ENCODE peak calls at places on chromosomes 3 and 15, in nine cellular contexts. One of them, this sample, is unnamed.
A peak's percentile ranks its signal among the peaks of the same experiment; 100 is the strongest.

GRCh38 chr3:67531149-67532101 is 123.0 kb downstream of the SUCLG2 start:
- DNase-seq in uterus: no peak
- DNase-seq in heart left ventricle: no peak
- DNase-seq in adrenal gland: no peak
- DNase-seq in esophagus squamous epithelium: no peak
- DNase-seq in A549: no peak
- DNase-seq in ovary: no peak
- DNase-seq in Peyer's patch: no peak
- DNase-seq in sigmoid colon: no peak
- DNase-seq in this sample: no peak

GRCh38 chr15:90529369-90530249 is at the start of gene CRTC3:
- DNase-seq in adrenal gland: peak; percentile 41
- DNase-seq in ovary: peak; percentile 56
- DNase-seq in A549: peak; percentile 68
- DNase-seq in heart left ventricle: peak; percentile 75
- DNase-seq in esophagus squamous epithelium: no peak
- DNase-seq in Peyer's patch: peak; percentile 77
- DNase-seq in uterus: peak; percentile 63
- DNase-seq in sigmoid colon: peak; percentile 72
- DNase-seq in this sample: peak; percentile 20

GRCh38 chr3:136632625-136633081 is 119.5 kb downstream of the STAG1 start:
- DNase-seq in sigmoid colon: no peak
- DNase-seq in heart left ventricle: no peak
- DNase-seq in adrenal gland: no peak
- DNase-seq in uterus: no peak
- DNase-seq in ovary: no peak
- DNase-seq in esophagus squamous epithelium: no peak
- DNase-seq in A549: peak; percentile 23
- DNase-seq in Peyer's patch: no peak
- DNase-seq in this sample: no peak

GRCh38 chr3:42442640-42443039 is 32.2 kb upstream of the LYZL4 start:
- DNase-seq in Peyer's patch: no peak
- DNase-seq in sigmoid colon: no peak
- DNase-seq in uterus: no peak
- DNase-seq in ovary: no peak
- DNase-seq in esophagus squamous epithelium: no peak
- DNase-seq in A549: no peak
- DNase-seq in adrenal gland: no peak
- DNase-seq in heart left ventricle: no peak
- DNase-seq in this sample: no peak

GRCh38 chr15:101176625-101177024 is 75.2 kb downstream of the CHSY1 start:
- DNase-seq in ovary: no peak
- DNase-seq in Peyer's patch: no peak
- DNase-seq in uterus: no peak
- DNase-seq in sigmoid colon: no peak
- DNase-seq in A549: peak; percentile 27
- DNase-seq in heart left ventricle: no peak
- DNase-seq in adrenal gland: peak; percentile 39
- DNase-seq in esophagus squamous epithelium: no peak
- DNase-seq in this sample: no peak

GRCh38 chr15:76309561-76310330 is 1.5 kb downstream of the ETFA start:
- DNase-seq in esophagus squamous epithelium: no peak
- DNase-seq in A549: no peak
- DNase-seq in uterus: no peak
- DNase-seq in adrenal gland: no peak
- DNase-seq in sigmoid colon: no peak
- DNase-seq in ovary: no peak
- DNase-seq in Peyer's patch: no peak
- DNase-seq in heart left ventricle: no peak
- DNase-seq in this sample: no peak

GRCh38 chr3:45123841-45124269 is 22.3 kb downstream of the CDCP1 start:
- DNase-seq in heart left ventricle: no peak
- DNase-seq in uterus: peak; percentile 51
- DNase-seq in esophagus squamous epithelium: no peak
- DNase-seq in sigmoid colon: no peak
- DNase-seq in ovary: no peak
- DNase-seq in adrenal gland: no peak
- DNase-seq in A549: peak; percentile 70
- DNase-seq in Peyer's patch: no peak
- DNase-seq in this sample: no peak

GRCh38 chr15:55789066-55789660 is 46.2 kb upstream of the PRTG start:
- DNase-seq in heart left ventricle: no peak
- DNase-seq in ovary: no peak
- DNase-seq in sigmoid colon: no peak
- DNase-seq in adrenal gland: peak; percentile 23
- DNase-seq in A549: peak; percentile 56
- DNase-seq in esophagus squamous epithelium: no peak
- DNase-seq in uterus: no peak
- DNase-seq in Peyer's patch: no peak
- DNase-seq in this sample: no peak

GRCh38 chr3:153138267-153139210 is 23.5 kb upstream of the RAP2B start:
- DNase-seq in A549: peak; percentile 95
- DNase-seq in uterus: peak; percentile 29
- DNase-seq in sigmoid colon: peak; percentile 72
- DNase-seq in Peyer's patch: peak; percentile 75
- DNase-seq in esophagus squamous epithelium: no peak
- DNase-seq in adrenal gland: peak; percentile 70
- DNase-seq in heart left ventricle: peak; percentile 27
- DNase-seq in ovary: no peak
- DNase-seq in this sample: peak; percentile 90

GRCh38 chr15:75054172-75054897 is 30.9 kb downstream of the PPCDC start:
- DNase-seq in esophagus squamous epithelium: no peak
- DNase-seq in adrenal gland: no peak
- DNase-seq in Peyer's patch: peak; percentile 7
- DNase-seq in ovary: no peak
- DNase-seq in uterus: no peak
- DNase-seq in heart left ventricle: no peak
- DNase-seq in A549: no peak
- DNase-seq in sigmoid colon: no peak
- DNase-seq in this sample: no peak

GRCh38 chr15:47834093-47834492 is 116.8 kb downstream of the SEMA6D start:
- DNase-seq in ovary: no peak
- DNase-seq in A549: no peak
- DNase-seq in uterus: no peak
- DNase-seq in heart left ventricle: no peak
- DNase-seq in Peyer's patch: no peak
- DNase-seq in esophagus squamous epithelium: no peak
- DNase-seq in sigmoid colon: no peak
- DNase-seq in adrenal gland: no peak
- DNase-seq in this sample: no peak

GRCh38 chr3:96236499-96236898 is 577.9 kb upstream of the EPHA6 start:
- DNase-seq in esophagus squamous epithelium: no peak
- DNase-seq in A549: no peak
- DNase-seq in heart left ventricle: no peak
- DNase-seq in Peyer's patch: no peak
- DNase-seq in uterus: no peak
- DNase-seq in sigmoid colon: no peak
- DNase-seq in adrenal gland: no peak
- DNase-seq in ovary: no peak
- DNase-seq in this sample: no peak

GRCh38 chr3:10242182-10243065 is 5.8 kb upstream of the TATDN2 start:
- DNase-seq in ovary: no peak
- DNase-seq in A549: no peak
- DNase-seq in sigmoid colon: peak; percentile 60
- DNase-seq in Peyer's patch: no peak
- DNase-seq in heart left ventricle: peak; percentile 37
- DNase-seq in uterus: no peak
- DNase-seq in esophagus squamous epithelium: no peak
- DNase-seq in adrenal gland: peak; percentile 41
- DNase-seq in this sample: no peak
- TF ChIP-seq POLR2A in ovary: no peak
- TF ChIP-seq POLR2A in A549: no peak
- TF ChIP-seq POLR2A in sigmoid colon: no peak
- TF ChIP-seq POLR2A in Peyer's patch: no peak
- TF ChIP-seq POLR2A in heart left ventricle: no peak
- TF ChIP-seq POLR2A in uterus: no peak
- TF ChIP-seq POLR2A in esophagus squamous epithelium: no peak
- TF ChIP-seq POLR2A in adrenal gland: no peak
- TF ChIP-seq POLR2A in this sample: no peak

GRCh38 chr3:16377847-16378302 is 112.9 kb downstream of the OXNAD1 start:
- DNase-seq in heart left ventricle: no peak
- DNase-seq in uterus: no peak
- DNase-seq in adrenal gland: no peak
- DNase-seq in ovary: no peak
- DNase-seq in Peyer's patch: no peak
- DNase-seq in esophagus squamous epithelium: no peak
- DNase-seq in A549: no peak
- DNase-seq in sigmoid colon: no peak
- DNase-seq in this sample: no peak

GRCh38 chr3:16379838-16380237 is 114.8 kb downstream of the OXNAD1 start:
- DNase-seq in esophagus squamous epithelium: no peak
- DNase-seq in uterus: no peak
- DNase-seq in sigmoid colon: no peak
- DNase-seq in adrenal gland: no peak
- DNase-seq in A549: no peak
- DNase-seq in ovary: no peak
- DNase-seq in heart left ventricle: no peak
- DNase-seq in Peyer's patch: no peak
- DNase-seq in this sample: no peak

GRCh38 chr3:16380421-16380820 is 115.4 kb downstream of the OXNAD1 start:
- DNase-seq in uterus: no peak
- DNase-seq in Peyer's patch: no peak
- DNase-seq in ovary: no peak
- DNase-seq in heart left ventricle: no peak
- DNase-seq in adrenal gland: no peak
- DNase-seq in sigmoid colon: no peak
- DNase-seq in A549: no peak
- DNase-seq in esophagus squamous epithelium: no peak
- DNase-seq in this sample: no peak

GRCh38 chr3:16378415-16378814 is 113.4 kb downstream of the OXNAD1 start:
- DNase-seq in Peyer's patch: no peak
- DNase-seq in A549: no peak
- DNase-seq in sigmoid colon: no peak
- DNase-seq in heart left ventricle: no peak
- DNase-seq in ovary: no peak
- DNase-seq in adrenal gland: no peak
- DNase-seq in uterus: no peak
- DNase-seq in esophagus squamous epithelium: no peak
- DNase-seq in this sample: no peak

GRCh38 chr3:16378920-16379319 is 113.9 kb downstream of the OXNAD1 start:
- DNase-seq in A549: no peak
- DNase-seq in heart left ventricle: no peak
- DNase-seq in adrenal gland: no peak
- DNase-seq in ovary: no peak
- DNase-seq in esophagus squamous epithelium: no peak
- DNase-seq in uterus: no peak
- DNase-seq in Peyer's patch: no peak
- DNase-seq in sigmoid colon: no peak
- DNase-seq in this sample: no peak
- H3K27ac ChIP-seq in A549: no peak overlapping the region
- H3K27ac ChIP-seq in heart left ventricle: no peak overlapping the region
- H3K27ac ChIP-seq in adrenal gland: no peak overlapping the region
- H3K27ac ChIP-seq in ovary: no peak overlapping the region
- H3K27ac ChIP-seq in esophagus squamous epithelium: no peak overlapping the region
- H3K27ac ChIP-seq in uterus: no peak overlapping the region
- H3K27ac ChIP-seq in Peyer's patch: peak overlapping the region; percentile 44
- H3K27ac ChIP-seq in sigmoid colon: no peak overlapping the region
- H3K27ac ChIP-seq in this sample: no peak overlapping the region

DNA sequence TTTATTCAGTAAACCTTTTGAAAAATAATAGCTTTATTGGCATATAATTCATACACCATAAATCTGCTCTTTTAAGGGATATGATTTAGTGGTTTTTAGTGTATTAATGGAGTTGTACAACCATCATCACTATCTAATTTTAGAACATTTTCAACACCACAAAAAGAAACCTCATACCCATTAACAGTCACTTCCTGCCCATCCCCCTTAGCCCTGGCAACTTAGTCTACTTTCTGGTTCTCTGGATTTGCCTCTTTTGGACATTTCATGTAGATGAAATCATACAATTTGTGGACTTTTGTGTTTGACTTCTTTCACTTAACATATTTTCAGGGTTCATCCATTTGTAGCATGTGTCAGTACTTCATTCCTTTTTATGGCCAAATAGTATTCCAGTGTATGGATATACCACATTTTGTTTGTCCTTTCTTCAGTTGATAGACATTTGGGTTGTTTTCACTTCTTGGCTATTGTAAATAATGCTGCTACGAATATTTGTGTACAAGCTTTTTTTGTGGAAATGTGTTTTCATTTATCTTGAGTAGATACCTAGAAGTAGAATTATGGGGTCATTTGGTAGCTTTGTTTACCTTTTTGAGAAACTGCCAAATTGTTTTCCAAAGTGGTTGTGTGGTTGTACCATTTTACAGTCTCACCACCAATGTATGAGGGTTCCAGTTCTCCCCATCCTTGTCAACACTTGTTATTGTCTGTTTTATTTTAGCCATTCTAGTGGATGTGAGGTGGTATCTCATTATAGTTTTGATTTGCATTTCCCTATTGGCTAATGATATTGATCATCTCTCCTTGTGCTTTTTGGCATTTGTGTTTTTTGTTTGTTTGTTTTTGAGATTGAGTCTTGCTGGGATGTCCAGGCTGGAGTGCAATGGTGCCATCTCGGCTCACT is 45.8 kb downstream of the SMAD3 start:
- DNase-seq in ovary: no peak
- DNase-seq in sigmoid colon: no peak
- DNase-seq in esophagus squamous epithelium: no peak
- DNase-seq in A549: no peak
- DNase-seq in adrenal gland: no peak
- DNase-seq in uterus: no peak
- DNase-seq in Peyer's patch: no peak
- DNase-seq in heart left ventricle: no peak
- DNase-seq in this sample: no peak
- H3K4me1 ChIP-seq in ovary: peaks cover 41% of the 10 kb centered on the region
- H3K4me1 ChIP-seq in sigmoid colon: peaks cover 63% of the 10 kb centered on the region
- H3K4me1 ChIP-seq in esophagus squamous epithelium: peaks cover 36% of the 10 kb centered on the region
- H3K4me1 ChIP-seq in A549: peaks cover 79% of the 10 kb centered on the region
- H3K4me1 ChIP-seq in adrenal gland: peaks cover 14% of the 10 kb centered on the region
- H3K4me1 ChIP-seq in uterus: peaks cover 5% of the 10 kb centered on the region
- H3K4me1 ChIP-seq in Peyer's patch: peaks cover 8% of the 10 kb centered on the region
- H3K4me1 ChIP-seq in heart left ventricle: peaks cover 54% of the 10 kb centered on the region
- H3K4me1 ChIP-seq in this sample: peaks cover 11% of the 10 kb centered on the region

GRCh38 chr3:197952440-197952839 is 2.5 kb downstream of the RPL35A start:
- DNase-seq in adrenal gland: no peak
- DNase-seq in A549: no peak
- DNase-seq in esophagus squamous epithelium: no peak
- DNase-seq in uterus: no peak
- DNase-seq in heart left ventricle: no peak
- DNase-seq in sigmoid colon: no peak
- DNase-seq in ovary: no peak
- DNase-seq in Peyer's patch: no peak
- DNase-seq in this sample: no peak

GRCh38 chr3:197953881-197954280 is 3.9 kb downstream of the RPL35A start:
- DNase-seq in heart left ventricle: peak; percentile 70
- DNase-seq in uterus: no peak
- DNase-seq in esophagus squamous epithelium: no peak
- DNase-seq in A549: no peak
- DNase-seq in Peyer's patch: no peak
- DNase-seq in adrenal gland: peak; percentile 94
- DNase-seq in ovary: no peak
- DNase-seq in sigmoid colon: no peak
- DNase-seq in this sample: no peak

GRCh38 chr3:197951392-197951990 is 1.5 kb downstream of the RPL35A start:
- DNase-seq in esophagus squamous epithelium: no peak
- DNase-seq in adrenal gland: no peak
- DNase-seq in Peyer's patch: no peak
- DNase-seq in heart left ventricle: no peak
- DNase-seq in ovary: no peak
- DNase-seq in sigmoid colon: no peak
- DNase-seq in A549: no peak
- DNase-seq in uterus: no peak
- DNase-seq in this sample: no peak

GRCh38 chr3:197950661-197951029 is 655 bp downstream of the RPL35A start:
- DNase-seq in adrenal gland: no peak
- DNase-seq in uterus: no peak
- DNase-seq in esophagus squamous epithelium: no peak
- DNase-seq in Peyer's patch: no peak
- DNase-seq in A549: no peak
- DNase-seq in sigmoid colon: no peak
- DNase-seq in ovary: no peak
- DNase-seq in heart left ventricle: no peak
- DNase-seq in this sample: no peak

GRCh38 chr3:197953325-197953724 is 3.3 kb downstream of the RPL35A start:
- DNase-seq in ovary: no peak
- DNase-seq in heart left ventricle: no peak
- DNase-seq in uterus: no peak
- DNase-seq in adrenal gland: no peak
- DNase-seq in A549: no peak
- DNase-seq in esophagus squamous epithelium: no peak
- DNase-seq in sigmoid colon: no peak
- DNase-seq in Peyer's patch: no peak
- DNase-seq in this sample: no peak
- TF ChIP-seq POLR2A in ovary: no peak
- TF ChIP-seq POLR2A in heart left ventricle: no peak
- TF ChIP-seq POLR2A in uterus: no peak
- TF ChIP-seq POLR2A in adrenal gland: no peak
- TF ChIP-seq POLR2A in A549: no peak
- TF ChIP-seq POLR2A in esophagus squamous epithelium: no peak
- TF ChIP-seq POLR2A in sigmoid colon: no peak
- TF ChIP-seq POLR2A in Peyer's patch: no peak
- TF ChIP-seq POLR2A in this sample: no peak

This sample was measured in breast epithelium.